ENCODE peak calls at places on chromosomes 3 and 15, in nine cellular contexts. One of them, this sample, is unnamed.

GRCh38 chr3:71176366-71176765 is 407.2 kb downstream of the FOXP1 start:
- DNase-seq in upper lobe of right lung: no peak
- DNase-seq in activated CD8-positive, alpha-beta T cell treated with anti-CD3 and anti-CD28 coated beads, Interleukin-2, amount 10 ng/mL, durations not matched to agents 7 days and 5 days: no peak
- DNase-seq in T-helper 9 cell: no peak
- DNase-seq in memory B cell: no peak
- DNase-seq in stimulated activated CD8-positive, alpha-beta memory T cell treated with anti-CD3 and anti-CD28 coated beads, Interleukin-12 subunit alpha, Interleukin-12 subunit beta, amount 100 ng/mL, for 4 hours: no peak
- DNase-seq in PC-3: no peak
- DNase-seq in NCI-H1436: no peak
- DNase-seq in activated T-cell treated with anti-CD3 and anti-CD28 coated beads for 1 hour: no peak
- DNase-seq in this sample: no peak

GRCh38 chr3:7205535-7206331 is 344.8 kb downstream of the GRM7 start:
- DNase-seq in upper lobe of right lung: no peak
- DNase-seq in activated CD8-positive, alpha-beta T cell treated with anti-CD3 and anti-CD28 coated beads, Interleukin-2, amount 10 ng/mL, durations not matched to agents 7 days and 5 days: no peak
- DNase-seq in T-helper 9 cell: no peak
- DNase-seq in memory B cell: no peak
- DNase-seq in stimulated activated CD8-positive, alpha-beta memory T cell treated with anti-CD3 and anti-CD28 coated beads, Interleukin-12 subunit alpha, Interleukin-12 subunit beta, amount 100 ng/mL, for 4 hours: no peak
- DNase-seq in PC-3: no peak
- DNase-seq in NCI-H1436: no peak
- DNase-seq in activated T-cell treated with anti-CD3 and anti-CD28 coated beads for 1 hour: no peak
- DNase-seq in this sample: no peak

GRCh38 chr3:14691719-14692118 is 16.8 kb downstream of the C3orf20 start:
- DNase-seq in upper lobe of right lung: no peak
- DNase-seq in activated CD8-positive, alpha-beta T cell treated with anti-CD3 and anti-CD28 coated beads, Interleukin-2, amount 10 ng/mL, durations not matched to agents 7 days and 5 days: no peak
- DNase-seq in T-helper 9 cell: no peak
- DNase-seq in memory B cell: no peak
- DNase-seq in stimulated activated CD8-positive, alpha-beta memory T cell treated with anti-CD3 and anti-CD28 coated beads, Interleukin-12 subunit alpha, Interleukin-12 subunit beta, amount 100 ng/mL, for 4 hours: no peak
- DNase-seq in PC-3: no peak
- DNase-seq in NCI-H1436: no peak
- DNase-seq in activated T-cell treated with anti-CD3 and anti-CD28 coated beads for 1 hour: no peak
- DNase-seq in this sample: no peak

GRCh38 chr3:147493666-147494065 is 84.5 kb downstream of the ZIC1 start:
- DNase-seq in upper lobe of right lung: no peak
- DNase-seq in activated CD8-positive, alpha-beta T cell treated with anti-CD3 and anti-CD28 coated beads, Interleukin-2, amount 10 ng/mL, durations not matched to agents 7 days and 5 days: no peak
- DNase-seq in T-helper 9 cell: no peak
- DNase-seq in memory B cell: no peak
- DNase-seq in stimulated activated CD8-positive, alpha-beta memory T cell treated with anti-CD3 and anti-CD28 coated beads, Interleukin-12 subunit alpha, Interleukin-12 subunit beta, amount 100 ng/mL, for 4 hours: no peak
- DNase-seq in PC-3: no peak
- DNase-seq in NCI-H1436: no peak
- DNase-seq in activated T-cell treated with anti-CD3 and anti-CD28 coated beads for 1 hour: no peak
- DNase-seq in this sample: no peak

GRCh38 chr3:107987036-107987557 is 103.7 kb downstream of the CD47 start:
- DNase-seq in upper lobe of right lung: no peak
- DNase-seq in activated CD8-positive, alpha-beta T cell treated with anti-CD3 and anti-CD28 coated beads, Interleukin-2, amount 10 ng/mL, durations not matched to agents 7 days and 5 days: no peak
- DNase-seq in T-helper 9 cell: no peak
- DNase-seq in memory B cell: no peak
- DNase-seq in stimulated activated CD8-positive, alpha-beta memory T cell treated with anti-CD3 and anti-CD28 coated beads, Interleukin-12 subunit alpha, Interleukin-12 subunit beta, amount 100 ng/mL, for 4 hours: no peak
- DNase-seq in PC-3: peak
- DNase-seq in NCI-H1436: no peak
- DNase-seq in activated T-cell treated with anti-CD3 and anti-CD28 coated beads for 1 hour: no peak
- DNase-seq in this sample: no peak

GRCh38 chr3:121619691-121620090 is 26.5 kb downstream of the FBXO40 start:
- DNase-seq in upper lobe of right lung: no peak
- DNase-seq in activated CD8-positive, alpha-beta T cell treated with anti-CD3 and anti-CD28 coated beads, Interleukin-2, amount 10 ng/mL, durations not matched to agents 7 days and 5 days: no peak
- DNase-seq in T-helper 9 cell: no peak
- DNase-seq in memory B cell: no peak
- DNase-seq in stimulated activated CD8-positive, alpha-beta memory T cell treated with anti-CD3 and anti-CD28 coated beads, Interleukin-12 subunit alpha, Interleukin-12 subunit beta, amount 100 ng/mL, for 4 hours: no peak
- DNase-seq in PC-3: no peak
- DNase-seq in NCI-H1436: no peak
- DNase-seq in activated T-cell treated with anti-CD3 and anti-CD28 coated beads for 1 hour: no peak
- DNase-seq in this sample: no peak

GRCh38 chr3:64300790-64301423 is 75.6 kb upstream of the PRICKLE2 start:
- DNase-seq in upper lobe of right lung: no peak
- DNase-seq in activated CD8-positive, alpha-beta T cell treated with anti-CD3 and anti-CD28 coated beads, Interleukin-2, amount 10 ng/mL, durations not matched to agents 7 days and 5 days: no peak
- DNase-seq in T-helper 9 cell: no peak
- DNase-seq in memory B cell: no peak
- DNase-seq in stimulated activated CD8-positive, alpha-beta memory T cell treated with anti-CD3 and anti-CD28 coated beads, Interleukin-12 subunit alpha, Interleukin-12 subunit beta, amount 100 ng/mL, for 4 hours: no peak
- DNase-seq in PC-3: peak
- DNase-seq in NCI-H1436: no peak
- DNase-seq in activated T-cell treated with anti-CD3 and anti-CD28 coated beads for 1 hour: no peak
- DNase-seq in this sample: no peak

GRCh38 chr15:81054236-81054635 is 53.5 kb downstream of the TLNRD1 start:
- DNase-seq in upper lobe of right lung: no peak
- DNase-seq in activated CD8-positive, alpha-beta T cell treated with anti-CD3 and anti-CD28 coated beads, Interleukin-2, amount 10 ng/mL, durations not matched to agents 7 days and 5 days: no peak
- DNase-seq in T-helper 9 cell: no peak
- DNase-seq in memory B cell: no peak
- DNase-seq in stimulated activated CD8-positive, alpha-beta memory T cell treated with anti-CD3 and anti-CD28 coated beads, Interleukin-12 subunit alpha, Interleukin-12 subunit beta, amount 100 ng/mL, for 4 hours: no peak
- DNase-seq in PC-3: no peak
- DNase-seq in NCI-H1436: no peak
- DNase-seq in activated T-cell treated with anti-CD3 and anti-CD28 coated beads for 1 hour: no peak
- DNase-seq in this sample: no peak

GRCh38 chr3:123660900-123661299 is 76.0 kb upstream of the HACD2 start:
- DNase-seq in upper lobe of right lung: peak
- DNase-seq in activated CD8-positive, alpha-beta T cell treated with anti-CD3 and anti-CD28 coated beads, Interleukin-2, amount 10 ng/mL, durations not matched to agents 7 days and 5 days: no peak
- DNase-seq in T-helper 9 cell: no peak
- DNase-seq in memory B cell: no peak
- DNase-seq in stimulated activated CD8-positive, alpha-beta memory T cell treated with anti-CD3 and anti-CD28 coated beads, Interleukin-12 subunit alpha, Interleukin-12 subunit beta, amount 100 ng/mL, for 4 hours: no peak
- DNase-seq in PC-3: peak
- DNase-seq in NCI-H1436: no peak
- DNase-seq in activated T-cell treated with anti-CD3 and anti-CD28 coated beads for 1 hour: no peak
- DNase-seq in this sample: no peak

GRCh38 chr3:195131149-195131548 is 139.8 kb downstream of the XXYLT1 start:
- DNase-seq in upper lobe of right lung: no peak
- DNase-seq in activated CD8-positive, alpha-beta T cell treated with anti-CD3 and anti-CD28 coated beads, Interleukin-2, amount 10 ng/mL, durations not matched to agents 7 days and 5 days: no peak
- DNase-seq in T-helper 9 cell: no peak
- DNase-seq in memory B cell: no peak
- DNase-seq in stimulated activated CD8-positive, alpha-beta memory T cell treated with anti-CD3 and anti-CD28 coated beads, Interleukin-12 subunit alpha, Interleukin-12 subunit beta, amount 100 ng/mL, for 4 hours: no peak
- DNase-seq in PC-3: no peak
- DNase-seq in NCI-H1436: no peak
- DNase-seq in activated T-cell treated with anti-CD3 and anti-CD28 coated beads for 1 hour: no peak
- DNase-seq in this sample: no peak